ENCODE peak calls at places on chromosome 12, in four cellular contexts. R is mesenchymal stem cell, P is neuronal stem cell, Z is mesendoderm. X is an unnamed sample.

GRCh38 chr12:100337727-100338126 is 19.1 kb upstream of the SLC17A8 start:
- DNase-seq in R (no peak), P (no peak), Z (no peak), X (no peak)

GRCh38 chr12:11718768-11719253 is 69.3 kb downstream of the ETV6 start:
- DNase-seq in R (peak; percentile 93), P (no peak), Z (peak; percentile 84), X (no peak)

GRCh38 chr12:124236651-124237050 is 58.2 kb upstream of the RFLNA start:
- DNase-seq in R (peak; percentile 71), P (no peak), Z (no peak), X (no peak)

GRCh38 chr12:89343127-89343526 is 9.2 kb downstream of the DUSP6 start:
- DNase-seq in R (no peak), P (no peak), Z (no peak), X (no peak)

GRCh38 chr12:20475542-20475941 is 107.2 kb downstream of the PDE3A start:
- DNase-seq in R (peak; percentile 62), P (no peak), Z (no peak), X (no peak)

GRCh38 chr12:115233891-115234543 is 550.0 kb upstream of the TBX3 start:
- DNase-seq in R (no peak), P (no peak), Z (peak; percentile 92), X (peak; percentile 77)

GRCh38 chr12:25835385-25835784 is 123.1 kb upstream of the RASSF8 start:
- DNase-seq in R (no peak), P (no peak), Z (peak; percentile 49), X (no peak)

GRCh38 chr12:119710374-119710773 is 42.4 kb downstream of the PRKAB1 start:
- DNase-seq in R (no peak), P (no peak), Z (no peak), X (no peak)

GRCh38 chr12:67705394-67706370 is 57.1 kb downstream of the DYRK2 start:
- DNase-seq in R (peak; percentile 82), P (no peak), Z (no peak), X (no peak)

GRCh38 chr12:126944684-126945083 is 1322.3 kb upstream of the TMEM132C start:
- DNase-seq in R (no peak), P (no peak), Z (peak; percentile 16), X (no peak)

GRCh38 chr12:31742891-31743290 is 14.1 kb upstream of the AMN1 start:
- DNase-seq in R (no peak), P (no peak), Z (no peak), X (no peak)

GRCh38 chr12:112427760-112428159 is 9.0 kb downstream of the PTPN11 start:
- DNase-seq in R (no peak), P (no peak), Z (no peak), X (no peak)

GRCh38 chr12:108853426-108853825 is 4.0 kb downstream of the SSH1 start:
- DNase-seq in R (no peak), P (no peak), Z (no peak), X (no peak)

GRCh38 chr12:108850854-108851573 is 6.4 kb downstream of the SSH1 start:
- DNase-seq in R (peak; percentile 97), P (no peak), Z (no peak), X (no peak)

GRCh38 chr12:108854055-108854452 is 3.3 kb downstream of the SSH1 start:
- DNase-seq in R (peak; percentile 96), P (no peak), Z (peak; percentile 49), X (no peak)

GRCh38 chr12:108854453-108855283 is 2.7 kb downstream of the SSH1 start:
- DNase-seq in R (peak; percentile 100), P (no peak), Z (no peak), X (no peak)

GRCh38 chr12:108852674-108853073 is 4.7 kb downstream of the SSH1 start:
- DNase-seq in R (peak; percentile 79), P (no peak), Z (no peak), X (no peak)
- H2BK5ac ChIP-seq in R (no peak overlapping the region), P (no peak overlapping the region), Z (no peak overlapping the region), X (no peak overlapping the region)

GRCh38 chr12:52063986-52064649 is 5.7 kb upstream of the ATG101 start:
- DNase-seq in R (peak; percentile 87), P (no peak), Z (no peak), X (no peak)
- H2BK5ac ChIP-seq in R (no peak overlapping the region), P (no peak overlapping the region), Z (no peak overlapping the region), X (no peak overlapping the region)

DNA sequence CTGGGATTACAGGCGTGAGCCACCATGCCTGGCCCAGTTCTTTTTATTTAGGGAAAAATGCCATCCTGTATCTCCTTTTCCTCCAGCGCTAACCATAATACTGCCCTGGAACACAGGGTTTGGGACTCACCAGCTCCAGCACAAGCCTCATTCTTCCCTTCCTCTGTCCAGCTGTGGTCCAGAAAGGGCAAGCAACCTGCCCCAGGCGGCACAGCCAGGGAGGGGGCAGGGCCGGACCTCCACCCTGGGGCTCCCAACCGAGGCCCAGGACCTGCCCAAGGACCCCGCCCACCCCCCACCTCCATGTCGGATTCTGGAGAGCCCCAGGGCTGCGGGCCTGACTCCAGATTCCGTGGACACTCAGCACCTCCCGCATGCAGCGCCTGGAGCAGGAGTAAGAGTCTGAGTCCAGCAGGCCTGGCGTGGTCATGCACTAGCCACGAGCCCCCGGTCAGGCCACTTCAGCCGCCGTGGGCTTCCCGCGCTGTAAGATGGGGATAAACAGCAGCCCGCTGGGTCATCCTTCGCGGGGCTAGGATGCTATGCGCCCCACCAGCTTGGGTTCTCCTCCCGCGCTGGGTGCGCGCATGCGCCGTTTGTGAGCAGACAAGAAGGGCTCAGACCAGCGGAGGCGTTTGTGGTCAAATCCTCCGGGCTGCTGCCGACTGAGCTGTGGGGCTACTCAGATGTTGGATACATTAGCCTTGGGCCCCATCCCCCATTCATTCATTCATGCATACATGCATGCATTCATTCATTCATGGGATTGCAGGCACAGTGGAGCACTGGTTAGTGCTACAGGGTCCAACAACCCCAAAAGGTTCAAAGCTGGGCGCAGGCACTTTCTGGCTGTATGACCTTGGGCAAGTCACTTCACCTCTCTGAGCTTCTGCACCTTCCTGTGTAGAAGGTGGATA is 16.3 kb downstream of the TMEM119 start:
- DNase-seq in R (no peak), P (no peak), Z (no peak), X (no peak)
- H2BK5ac ChIP-seq in R (no peak overlapping the region), P (peak overlapping the region; percentile 89), Z (no peak overlapping the region), X (no peak overlapping the region)

DNA sequence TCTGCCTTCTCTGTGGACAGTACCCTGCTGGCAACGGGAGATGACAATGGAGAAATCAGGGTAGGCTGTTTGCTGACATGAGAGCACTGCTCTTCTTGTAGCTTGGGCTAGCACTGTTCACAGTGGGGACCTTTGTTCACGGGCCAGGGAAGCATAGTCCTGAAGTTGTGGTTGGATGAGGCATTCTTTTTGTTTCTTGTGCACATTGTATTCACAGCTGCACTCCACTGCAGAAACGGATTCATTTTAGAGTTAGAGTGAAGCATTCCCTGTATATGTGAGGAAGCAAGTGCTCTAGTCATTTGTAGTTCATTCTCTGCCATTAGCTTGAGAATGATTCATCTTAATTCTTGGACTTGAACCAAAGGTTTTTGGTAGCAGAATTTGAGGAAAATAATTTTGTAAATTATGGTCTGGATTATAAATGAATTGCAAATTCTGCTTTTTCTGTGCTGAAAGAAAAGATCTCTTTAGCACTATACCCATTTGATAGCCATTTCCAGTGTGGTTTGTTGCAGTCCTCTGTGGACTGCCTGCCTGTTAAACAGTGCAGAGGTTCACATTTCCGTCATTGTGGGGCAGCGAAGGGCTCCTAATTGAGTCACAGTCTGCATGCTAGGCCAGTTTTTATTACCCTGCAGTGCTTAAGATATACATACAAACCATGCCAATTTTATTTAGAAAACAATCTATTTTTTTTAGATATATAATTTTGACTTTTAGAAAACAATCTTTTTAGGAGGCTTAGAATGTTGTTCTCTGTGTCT is 80.6 kb downstream of the APAF1 start:
- DNase-seq in R (peak; percentile 69), P (peak; percentile 38), Z (peak; percentile 71), X (peak; percentile 59)
- H2BK5ac ChIP-seq in R (peak overlapping the region; percentile 24), P (no peak overlapping the region), Z (no peak overlapping the region), X (no peak overlapping the region)

GRCh38 chr12:63994704-63995103 is 150.2 kb downstream of the SRGAP1 start:
- DNase-seq in R (no peak), P (no peak), Z (no peak), X (no peak)
- H2BK5ac ChIP-seq in R (no peak overlapping the region), P (no peak overlapping the region), Z (no peak overlapping the region), X (no peak overlapping the region)

GRCh38 chr12:106108187-106108816 is 30.5 kb downstream of the NUAK1 start:
- DNase-seq in R (peak; percentile 53), P (no peak), Z (peak; percentile 90), X (peak; percentile 83)
- H2BK5ac ChIP-seq in R (no peak overlapping the region), P (no peak overlapping the region), Z (no peak overlapping the region), X (no peak overlapping the region)

DNA sequence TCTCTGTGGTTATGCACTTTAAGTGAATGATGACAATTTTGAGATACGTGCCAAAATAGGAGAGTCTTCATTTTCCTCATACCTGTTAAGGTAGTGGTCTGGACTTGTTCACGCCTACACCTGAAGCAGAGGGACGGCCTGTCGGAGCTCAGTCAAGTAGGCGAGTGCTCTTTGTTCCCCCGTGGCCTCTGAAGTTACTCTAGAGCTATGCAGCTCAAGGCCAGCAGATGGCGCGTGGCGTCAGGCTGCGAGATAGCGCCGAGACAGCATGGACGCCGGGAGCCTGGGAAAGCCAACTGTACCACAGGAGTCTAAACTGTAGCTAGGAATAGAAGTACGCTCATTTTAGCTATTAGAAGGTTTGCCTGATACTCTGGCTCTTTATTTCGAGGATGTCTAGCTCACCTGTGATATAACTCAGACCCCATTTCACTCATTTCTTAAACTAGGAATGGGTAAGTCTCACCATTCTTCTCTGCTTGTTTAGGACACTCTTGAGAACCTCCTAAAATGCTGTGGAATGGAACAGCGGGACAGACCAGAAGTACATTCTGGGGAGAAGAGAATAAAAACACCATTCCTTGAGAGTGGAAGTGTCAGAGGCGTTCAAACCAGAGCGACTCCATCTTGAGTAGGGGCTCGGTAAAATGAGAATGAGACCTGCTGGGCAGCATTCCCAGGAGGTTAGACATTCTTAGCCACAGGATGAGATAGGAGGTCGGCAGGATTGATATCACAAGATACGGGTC is 267.4 kb upstream of the HMGA2 start:
- DNase-seq in R (peak; percentile 77), P (peak; percentile 62), Z (peak; percentile 91), X (peak; percentile 92)
- H2BK5ac ChIP-seq in R (no peak overlapping the region), P (no peak overlapping the region), Z (no peak overlapping the region), X (no peak overlapping the region)